ENCODE peak calls at places on chromosomes 4 and X, in seven cellular contexts. P is upper lobe of right lung, M is substantia nigra, I is endothelial cell of umbilical vein, G is tibial artery, N is GM23248, Q is suprapubic skin. B is an unnamed sample.

GRCh38 chr4:89599026-89599425 is 237.9 kb downstream of the SNCA start:
- DNase-seq in P (no peak), M (no peak), I (no peak), G (no peak), N (peak; percentile 10), Q (no peak), B (no peak)

GRCh38 chrX:40931921-40932320 is 153.3 kb upstream of the USP9X start:
- DNase-seq in P (no peak), M (no peak), I (no peak), G (peak; percentile 69), N (peak; percentile 31), Q (no peak), B (no peak)

GRCh38 chrX:52262195-52262546 is 77.5 kb downstream of the MAGED4 start:
- DNase-seq in P (no peak), M (no peak), I (no peak), G (no peak), N (no peak), Q (no peak), B (no peak)

GRCh38 chr4:33998204-33998603 is 2246.1 kb downstream of the ARAP2 start:
- DNase-seq in P (no peak), M (no peak), I (no peak), G (no peak), N (no peak), Q (no peak), B (no peak)

GRCh38 chrX:109966246-109966645 is 36.7 kb upstream of the TMEM164 start:
- DNase-seq in P (no peak), M (no peak), I (no peak), G (no peak), N (peak; percentile 30), Q (no peak), B (no peak)

GRCh38 chr4:8467016-8467415 is 26.4 kb downstream of the TRMT44 start:
- DNase-seq in P (no peak), M (no peak), I (no peak), G (no peak), N (no peak), Q (no peak), B (no peak)

GRCh38 chr4:182010876-182011275 is 232.3 kb upstream of the TENM3 start:
- DNase-seq in P (no peak), M (no peak), I (no peak), G (no peak), N (peak; percentile 24), Q (no peak), B (no peak)

GRCh38 chr4:21205821-21206531 is 505.7 kb downstream of the PACRGL start:
- DNase-seq in P (no peak), M (no peak), I (peak; percentile 63), G (no peak), N (no peak), Q (no peak), B (no peak)

GRCh38 chrX:68732906-68733493 is 85.5 kb downstream of the STARD8 start:
- DNase-seq in P (peak; percentile 82), M (peak; percentile 43), I (peak; percentile 12), G (peak; percentile 71), N (peak; percentile 64), Q (peak; percentile 65), B (no peak)

GRCh38 chrX:112736310-112736709 is 56.6 kb upstream of the LHFPL1 start:
- DNase-seq in P (no peak), M (no peak), I (no peak), G (no peak), N (no peak), Q (no peak), B (no peak)

GRCh38 chr4:25233194-25233593 is 639 bp upstream of the PI4K2B start:
- DNase-seq in P (no peak), M (no peak), I (no peak), G (no peak), N (no peak), Q (no peak), B (no peak)

GRCh38 chrX:41922694-41923171 is 621 bp downstream of the CASK start:
- DNase-seq in P (peak; percentile 65), M (peak; percentile 34), I (peak; percentile 26), G (peak; percentile 57), N (peak; percentile 48), Q (peak; percentile 69), B (peak; percentile 75)

GRCh38 chr4:67122029-67122428 is 423.3 kb downstream of the CENPC start:
- DNase-seq in P (no peak), M (no peak), I (peak; percentile 1), G (no peak), N (no peak), Q (no peak), B (no peak)

GRCh38 chrX:37998586-37999267 is 7.6 kb upstream of the SYTL5 start:
- DNase-seq in P (no peak), M (no peak), I (peak; percentile 2), G (no peak), N (peak; percentile 78), Q (no peak), B (no peak)

GRCh38 chr4:8050555-8051206 is 107.9 kb downstream of the ABLIM2 start:
- DNase-seq in P (peak; percentile 87), M (peak; percentile 53), I (no peak), G (peak; percentile 83), N (peak; percentile 21), Q (no peak), B (no peak)

GRCh38 chrX:33987458-33987857 is 144.7 kb downstream of the FAM47A start:
- DNase-seq in P (no peak), M (no peak), I (no peak), G (no peak), N (no peak), Q (no peak), B (no peak)

DNA sequence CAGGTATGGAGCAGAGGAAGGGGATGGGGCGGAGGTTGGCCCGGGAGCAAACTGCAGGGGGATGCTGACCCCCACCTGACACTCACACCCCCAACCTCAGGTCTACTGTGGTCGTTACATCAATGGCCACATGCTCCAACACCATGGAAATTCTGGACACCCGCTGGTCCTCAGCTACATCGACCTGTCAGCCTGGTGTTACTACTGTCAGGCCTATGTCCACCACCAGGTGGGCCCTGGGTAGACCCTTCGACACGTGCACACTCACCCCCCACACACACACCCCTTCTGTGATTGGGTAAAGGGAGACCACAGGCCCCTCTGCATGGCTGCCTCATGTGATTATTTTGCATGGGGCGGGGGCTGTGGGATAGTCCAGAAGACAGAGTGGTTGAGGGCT is 2.2 kb upstream of the ERAS start:
- DNase-seq in P (no peak), M (no peak), I (no peak), G (no peak), N (no peak), Q (no peak), B (no peak)
- H3K27ac ChIP-seq in P (no peak overlapping the region), M (no peak overlapping the region), I (no peak overlapping the region), G (no peak overlapping the region), N (no peak overlapping the region), Q (no peak overlapping the region), B (no peak overlapping the region)

DNA sequence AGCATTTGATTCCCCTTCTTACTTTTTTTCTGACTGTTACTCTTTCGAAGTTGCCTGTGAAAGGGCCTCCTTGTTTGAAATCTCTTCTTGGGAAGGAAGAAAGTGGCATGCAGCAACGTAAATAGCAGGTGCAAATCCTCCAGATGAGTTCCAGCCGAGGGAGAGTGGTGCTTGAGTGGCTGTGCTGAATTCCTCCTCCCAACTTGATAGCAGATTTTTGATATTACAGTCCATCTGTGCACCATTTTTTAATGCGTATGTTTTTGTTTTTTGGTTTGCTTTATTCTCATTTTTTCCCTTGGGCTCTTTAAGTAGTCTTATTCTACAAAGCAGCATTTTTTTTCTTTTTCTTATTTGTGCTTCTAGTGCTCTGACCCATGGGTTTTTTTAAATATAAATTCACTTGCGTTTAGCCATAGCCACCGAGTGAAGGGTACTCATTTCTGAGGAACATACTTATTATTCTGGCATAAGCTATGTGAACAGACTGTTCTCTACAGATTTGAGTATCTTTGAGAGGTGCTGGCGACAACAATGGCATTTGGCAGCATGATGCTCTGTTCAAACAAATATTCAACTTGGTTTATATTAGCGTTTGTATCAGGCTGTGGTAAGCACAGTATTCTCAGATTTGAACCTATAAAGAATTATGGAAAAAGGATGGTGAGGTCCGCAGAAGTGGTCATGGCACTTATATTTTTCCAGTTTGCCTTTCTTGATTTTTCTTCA is 108.9 kb upstream of the LIMCH1 start:
- DNase-seq in P (no peak), M (no peak), I (no peak), G (no peak), N (no peak), Q (no peak), B (no peak)
- H3K27ac ChIP-seq in P (peak overlapping the region; percentile 79), M (peak overlapping the region; percentile 66), I (no peak overlapping the region), G (peak overlapping the region; percentile 75), N (no peak overlapping the region), Q (no peak overlapping the region), B (peak overlapping the region; percentile 73)

GRCh38 chr4:16609170-16609758 is 289.2 kb downstream of the LDB2 start:
- DNase-seq in P (no peak), M (no peak), I (no peak), G (no peak), N (no peak), Q (no peak), B (no peak)

GRCh38 chr4:16607693-16608092 is 290.8 kb downstream of the LDB2 start:
- DNase-seq in P (no peak), M (no peak), I (no peak), G (no peak), N (no peak), Q (no peak), B (no peak)

GRCh38 chr4:16608123-16608522 is 290.3 kb downstream of the LDB2 start:
- DNase-seq in P (no peak), M (no peak), I (peak; percentile 34), G (no peak), N (peak; percentile 42), Q (no peak), B (no peak)

GRCh38 chr4:16608611-16609125 is 289.8 kb downstream of the LDB2 start:
- DNase-seq in P (peak; percentile 53), M (no peak), I (no peak), G (no peak), N (no peak), Q (no peak), B (no peak)

DNA sequence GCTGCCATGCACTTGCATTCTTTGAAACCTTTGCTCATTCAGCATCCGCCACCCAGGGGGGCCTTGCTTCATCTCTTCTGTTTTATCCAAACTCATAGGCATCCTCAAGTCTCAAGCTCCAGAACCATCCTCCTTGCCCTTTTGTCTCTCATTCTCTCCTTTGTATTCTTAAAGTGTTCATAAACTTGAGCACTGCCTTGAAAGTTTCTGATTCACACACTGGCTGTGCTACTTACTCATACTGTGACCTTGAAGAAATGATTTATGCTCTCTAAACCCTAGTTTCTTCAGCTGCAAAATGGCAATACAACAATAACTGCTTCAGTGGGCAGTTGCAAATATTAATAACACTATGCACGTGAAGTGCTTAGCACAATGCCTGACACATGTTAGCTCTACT is 291.2 kb downstream of the LDB2 start:
- DNase-seq in P (no peak), M (no peak), I (no peak), G (no peak), N (peak; percentile 53), Q (no peak), B (no peak)
- H3K27ac ChIP-seq in P (no peak overlapping the region), M (no peak overlapping the region), I (no peak overlapping the region), G (no peak overlapping the region), N (no peak overlapping the region), Q (no peak overlapping the region), B (no peak overlapping the region)

GRCh38 chr4:107900508-107900907 is 30.8 kb upstream of the CYP2U1 start:
- DNase-seq in P (no peak), M (no peak), I (no peak), G (no peak), N (no peak), Q (no peak), B (no peak)
- H3K27ac ChIP-seq in P (no peak overlapping the region), M (no peak overlapping the region), I (no peak overlapping the region), G (no peak overlapping the region), N (no peak overlapping the region), Q (no peak overlapping the region), B (no peak overlapping the region)

GRCh38 chr4:122583906-122584305 is 37.0 kb downstream of the IL21 start:
- DNase-seq in P (no peak), M (peak; percentile 26), I (no peak), G (no peak), N (peak; percentile 65), Q (no peak), B (no peak)
- H3K27ac ChIP-seq in P (no peak overlapping the region), M (peak overlapping the region; percentile 91), I (no peak overlapping the region), G (no peak overlapping the region), N (peak overlapping the region; percentile 82), Q (no peak overlapping the region), B (no peak overlapping the region)

B was measured in coronary artery.